ENCODE peak calls at places on chromosomes 2 and 18, in six cellular contexts. X is WTC11, S is HepG2, E is GM23338, C is H1, K is K562. B is an unnamed sample.

GRCh38 chr2:88950010-88950409 is 258.5 kb downstream of the RPIA start:
- DNase-seq in S (peak), E (peak), C (no peak), X (no peak), K (peak), B (no peak)

GRCh38 chr2:213232649-213233437 is 51.4 kb upstream of the SPAG16 start:
- DNase-seq in S (no peak), K (no peak), X (peak), C (no peak), E (peak), B (peak)

GRCh38 chr2:134835471-134835870 is 2.9 kb upstream of the ACMSD start:
- DNase-seq in X (no peak), S (no peak), E (no peak), K (no peak), C (no peak), B (no peak)

GRCh38 chr2:170582747-170583463 is 132.2 kb upstream of the SP5 start:
- DNase-seq in S (no peak), K (no peak), C (no peak), E (peak), X (peak), B (no peak)

GRCh38 chr18:13237073-13237472 is 18.5 kb downstream of the LDLRAD4 start:
- DNase-seq in C (no peak), S (no peak), K (no peak), X (no peak), E (no peak), B (no peak)

GRCh38 chr18:76451475-76452331 is 43.3 kb downstream of the ZNF516 start:
- DNase-seq in C (no peak), S (no peak), X (no peak), E (peak), K (no peak), B (no peak)

GRCh38 chr18:14916851-14917250 is 168.9 kb downstream of the ANKRD30B start:
- DNase-seq in X (no peak), E (no peak), C (no peak), K (no peak), S (no peak), B (no peak)

GRCh38 chr2:169839954-169840746 is 12.9 kb downstream of the UBR3 start:
- DNase-seq in E (peak), X (no peak), C (no peak), K (peak), S (no peak), B (no peak)

GRCh38 chr18:63161032-63161727 is 158.4 kb downstream of the BCL2 start:
- DNase-seq in C (no peak), K (no peak), E (no peak), X (no peak), S (no peak), B (peak)

GRCh38 chr2:50765590-50765989 is 266.3 kb downstream of the NRXN1 start:
- DNase-seq in E (no peak), X (no peak), K (no peak), S (no peak), C (no peak), B (no peak)

GRCh38 chr2:224434618-224435017 is 32.7 kb upstream of the FAM124B start:
- DNase-seq in S (no peak), E (no peak), C (no peak), K (no peak), X (no peak), B (no peak)

GRCh38 chr18:56721031-56721430 is 69.9 kb downstream of the WDR7 start:
- DNase-seq in E (no peak), S (no peak), C (no peak), X (no peak), K (no peak), B (no peak)

GRCh38 chr2:98127229-98127989 is 40.4 kb downstream of the VWA3B start:
- DNase-seq in X (no peak), C (no peak), K (no peak), E (no peak), S (no peak), B (no peak)

DNA sequence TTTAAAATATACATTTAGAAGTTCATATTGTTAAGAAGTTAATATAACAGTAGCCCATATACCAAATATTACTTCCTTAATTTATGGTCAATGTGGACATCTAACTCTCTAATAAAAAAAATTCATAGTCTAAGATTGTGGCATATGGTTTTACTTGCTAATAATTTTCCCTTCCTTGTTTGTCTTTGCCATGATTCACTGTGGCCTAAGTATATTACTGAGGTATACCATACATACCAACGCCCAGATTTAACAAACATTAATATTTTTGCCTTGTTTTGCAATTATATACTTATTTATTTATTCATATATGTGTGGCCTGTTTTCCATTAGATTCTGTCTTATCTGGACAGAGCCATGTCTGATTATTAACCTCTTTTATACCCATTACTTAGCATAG is 54.6 kb upstream of the CCDC150 start:
- DNase-seq in X (no peak), E (no peak), S (no peak), C (no peak), K (no peak), B (no peak)
- TF ChIP-seq CREB1 in X (no peak), E (no peak), S (no peak), C (no peak), K (no peak), B (no peak)

GRCh38 chr2:23037596-23037995 is 347.4 kb upstream of the KLHL29 start:
- DNase-seq in S (no peak), X (no peak), E (no peak), C (no peak), K (no peak), B (no peak)
- TF ChIP-seq CREB1 in S (no peak), X (no peak), E (no peak), C (no peak), K (no peak), B (no peak)

GRCh38 chr18:26004827-26005226 is 85.6 kb downstream of the SS18 start:
- DNase-seq in E (no peak), S (no peak), X (no peak), K (no peak), C (no peak), B (no peak)

GRCh38 chr18:26005950-26006349 is 84.5 kb downstream of the SS18 start:
- DNase-seq in K (no peak), X (no peak), E (no peak), S (no peak), C (no peak), B (no peak)

GRCh38 chr18:26003817-26004216 is 86.6 kb downstream of the SS18 start:
- DNase-seq in C (no peak), E (no peak), K (no peak), S (no peak), X (no peak), B (no peak)

GRCh38 chr18:26002375-26002774 is 88.0 kb downstream of the SS18 start:
- DNase-seq in E (no peak), S (no peak), X (no peak), C (no peak), K (no peak), B (no peak)

GRCh38 chr18:26003391-26003790 is 87.0 kb downstream of the SS18 start:
- DNase-seq in K (peak), E (no peak), S (no peak), X (no peak), C (no peak), B (no peak)
- TF ChIP-seq CREB1 in K (no peak), E (no peak), S (no peak), X (no peak), C (no peak), B (no peak)

GRCh38 chr2:6589171-6589570 is 276.5 kb downstream of the CMPK2 start:
- DNase-seq in K (no peak), X (no peak), S (no peak), E (no peak), C (no peak), B (no peak)

DNA sequence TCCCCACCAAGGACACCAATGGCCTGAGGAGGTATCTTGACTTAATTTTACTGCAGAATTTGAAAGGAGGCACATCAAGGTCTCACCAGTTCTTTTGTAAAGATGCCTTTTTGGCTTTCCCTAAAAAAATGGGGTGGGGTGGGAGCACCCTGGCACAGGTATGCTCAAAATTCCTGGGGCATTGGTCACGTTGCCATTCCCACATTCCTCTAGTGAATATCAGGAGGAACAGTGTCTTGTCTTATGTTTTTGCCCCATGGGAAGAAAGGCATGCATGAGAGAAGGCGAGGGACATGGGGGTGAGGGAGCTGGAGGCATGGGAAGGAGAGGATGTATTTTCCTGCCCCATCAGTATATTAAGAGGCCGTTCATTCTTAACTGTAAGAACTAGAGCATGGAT is 275.3 kb downstream of the CMPK2 start:
- DNase-seq in X (no peak), E (no peak), C (no peak), K (no peak), S (no peak), B (no peak)
- TF ChIP-seq CREB1 in X (no peak), E (no peak), C (no peak), K (no peak), S (no peak), B (no peak)